ENCODE peak calls at places on chromosomes 5 and 9, in eight cellular contexts. G is Panc1; O is body of pancreas; S is stimulated activated memory B cell treated with anti-CD40 and anti-IgM and Interleukin-4, amounts not matched to agents 10 μg/mL and 1 μg/mL and 100 μg/mL, for 72 hours; U is activated CD8-positive, alpha-beta memory T cell treated with anti-CD3 and anti-CD28 coated beads, Interleukin-2, amount 10 ng/mL, durations not matched to agents 7 days and 5 days; R is upper lobe of left lung; Z is aorta; Y is activated B cell treated with CpG ODN at 0.5 μM for 24 hours. F is an unnamed sample.

GRCh38 chr5:32126691-32127090 is 47.4 kb downstream of the GOLPH3 start:
- ATAC-seq in G (no peak), Y (no peak), U (no peak), R (no peak), O (no peak), Z (no peak), S (no peak), F (no peak)

GRCh38 chr9:122122468-122122867 is 29.4 kb upstream of the TTLL11 start:
- ATAC-seq in O (no peak), Y (no peak), Z (no peak), R (no peak), S (no peak), G (no peak), U (no peak), F (no peak)

GRCh38 chr5:75239681-75240080 is 3.0 kb upstream of the ANKRD31 start:
- ATAC-seq in R (no peak), G (no peak), U (no peak), O (no peak), Z (no peak), S (no peak), Y (no peak), F (no peak)

GRCh38 chr9:113781381-113781780 is 94.7 kb upstream of the ZNF618 start:
- ATAC-seq in Z (no peak), R (no peak), U (no peak), S (no peak), Y (no peak), G (no peak), O (no peak), F (no peak)

GRCh38 chr9:127865645-127866464 is 11.4 kb upstream of the ENG start:
- ATAC-seq in Y (no peak), Z (no peak), O (no peak), U (peak), S (no peak), G (no peak), R (no peak), F (no peak)

GRCh38 chr9:110545705-110546104 is 33.8 kb downstream of the SVEP1 start:
- ATAC-seq in S (no peak), G (no peak), Y (no peak), Z (no peak), R (peak), U (no peak), O (no peak), F (no peak)

GRCh38 chr5:40514986-40515385 is 164.7 kb upstream of the PTGER4 start:
- ATAC-seq in Y (no peak), O (no peak), U (no peak), S (no peak), Z (no peak), G (no peak), R (no peak), F (no peak)

GRCh38 chr9:27094640-27095039 is 14.4 kb upstream of the TEK start:
- ATAC-seq in U (no peak), Y (no peak), R (peak), G (no peak), O (no peak), Z (peak), S (no peak), F (no peak)

GRCh38 chr5:150137997-150138396 is 17.6 kb downstream of the PDGFRB start:
- ATAC-seq in Z (peak), U (no peak), R (no peak), S (no peak), Y (no peak), G (no peak), O (no peak), F (peak)

GRCh38 chr5:922745-923472 is 30.2 kb downstream of the TRIP13 start:
- ATAC-seq in O (no peak), U (peak), Z (no peak), S (no peak), Y (no peak), R (no peak), G (peak), F (no peak)

GRCh38 chr9:4750021-4750673 is 9.1 kb upstream of the AK3 start:
- ATAC-seq in S (no peak), G (no peak), U (peak), R (peak), O (no peak), Z (no peak), Y (peak), F (no peak)

GRCh38 chr9:134189167-134189474 is 24.8 kb upstream of the RNU6ATAC start:
- ATAC-seq in U (no peak), O (no peak), Y (no peak), R (peak), G (no peak), S (no peak), Z (no peak), F (peak)

GRCh38 chr9:8888592-8888991 is 1089.0 kb upstream of the DMAC1 start:
- ATAC-seq in Z (no peak), O (no peak), S (no peak), U (no peak), Y (no peak), R (no peak), G (no peak), F (no peak)

GRCh38 chr9:16869140-16869903 is 1.1 kb downstream of the BNC2 start:
- ATAC-seq in S (no peak), Y (no peak), R (peak), Z (no peak), G (no peak), U (no peak), O (no peak), F (no peak)

GRCh38 chr9:135501261-135502167 is 1.0 kb downstream of the MRPS2 start:
- ATAC-seq in S (no peak), Y (peak), O (no peak), Z (no peak), G (no peak), U (no peak), R (no peak), F (no peak)

GRCh38 chr9:75452512-75452911 is 364.2 kb downstream of the OSTF1 start:
- ATAC-seq in Z (peak), G (no peak), U (no peak), O (no peak), S (no peak), Y (no peak), R (peak), F (peak)

GRCh38 chr5:80959768-80960442 is at the start of gene RASGRF2:
- ATAC-seq in G (peak), Z (peak), Y (no peak), O (peak), R (peak), U (peak), S (no peak), F (peak)

GRCh38 chr5:78509145-78509865 is 139.3 kb downstream of the LHFPL2 start:
- ATAC-seq in G (no peak), S (no peak), U (peak), R (no peak), Y (peak), O (no peak), Z (no peak), F (no peak)

GRCh38 chr5:149240354-149240998 is 31.2 kb upstream of the AFAP1L1 start:
- ATAC-seq in G (no peak), Z (no peak), U (peak), Y (peak), R (peak), O (no peak), S (no peak), F (no peak)

GRCh38 chr9:104911029-104911607 is 16.8 kb downstream of the ABCA1 start:
- ATAC-seq in U (no peak), Y (peak), O (no peak), R (no peak), G (no peak), S (no peak), Z (no peak), F (no peak)

F was measured in gastroesophageal sphincter.